ENCODE peak calls at places on chromosome 13, in four cellular contexts. T, S, X and C are unnamed samples.

GRCh38 chr13:44822291-44822690 is 167.0 kb downstream of the NUFIP1 start:
- DNase-seq in S (no peak), T (no peak), X (no peak), C (no peak)

GRCh38 chr13:94716016-94716415 is 3.7 kb upstream of the SOX21 start:
- DNase-seq in T (no peak), X (no peak), S (peak), C (no peak)

GRCh38 chr13:50131998-50132936 is 117.0 kb downstream of the KCNRG start:
- DNase-seq in T (no peak), X (no peak), S (peak), C (no peak)

GRCh38 chr13:114132419-114133121 is at the start of gene RASA3:
- DNase-seq in S (peak), X (no peak), T (peak), C (peak)

GRCh38 chr13:26518433-26519084 is 38.9 kb upstream of the WASF3 start:
- DNase-seq in T (no peak), S (peak), X (no peak), C (no peak)

GRCh38 chr13:78603240-78603947 is at the start of gene POU4F1:
- DNase-seq in S (peak), T (no peak), X (no peak), C (no peak)

GRCh38 chr13:35797244-35797643 is 320.8 kb upstream of the MAB21L1 start:
- DNase-seq in T (no peak), S (no peak), X (no peak), C (no peak)

GRCh38 chr13:100089633-100090032 is 740 bp downstream of the PCCA start:
- DNase-seq in X (no peak), T (peak), S (no peak), C (no peak)